ENCODE peak calls at places on chromosomes 11 and 22, in ten cellular contexts. One of them, this sample, is unnamed.

GRCh38 chr22:48417143-48418070 is 1410.3 kb downstream of the BRD1 start:
- DNase-seq in spleen: peak
- DNase-seq in upper lobe of left lung: no peak
- DNase-seq in body of pancreas: no peak
- DNase-seq in testis: no peak
- DNase-seq in IMR-90: no peak
- DNase-seq in ovary: no peak
- DNase-seq in HCT116: no peak
- DNase-seq in NB4: no peak
- DNase-seq in suprapubic skin: peak
- DNase-seq in this sample: no peak

GRCh38 chr22:37782340-37783168 is 25.2 kb upstream of the GCAT start:
- DNase-seq in suprapubic skin: no peak
- DNase-seq in IMR-90: peak
- DNase-seq in testis: no peak
- DNase-seq in ovary: no peak
- DNase-seq in HCT116: peak
- DNase-seq in spleen: no peak
- DNase-seq in upper lobe of left lung: no peak
- DNase-seq in body of pancreas: no peak
- DNase-seq in NB4: no peak
- DNase-seq in this sample: no peak

GRCh38 chr11:46049325-46049860 is 71.9 kb downstream of the PHF21A start:
- DNase-seq in body of pancreas: no peak
- DNase-seq in IMR-90: no peak
- DNase-seq in HCT116: no peak
- DNase-seq in suprapubic skin: no peak
- DNase-seq in NB4: no peak
- DNase-seq in ovary: no peak
- DNase-seq in testis: no peak
- DNase-seq in upper lobe of left lung: no peak
- DNase-seq in spleen: no peak
- DNase-seq in this sample: no peak

GRCh38 chr22:37326726-37327125 is 44.4 kb downstream of the CYTH4 start:
- DNase-seq in suprapubic skin: no peak
- DNase-seq in testis: no peak
- DNase-seq in ovary: no peak
- DNase-seq in spleen: no peak
- DNase-seq in body of pancreas: peak
- DNase-seq in IMR-90: no peak
- DNase-seq in upper lobe of left lung: peak
- DNase-seq in HCT116: no peak
- DNase-seq in NB4: no peak
- DNase-seq in this sample: no peak

GRCh38 chr22:40215266-40215665 is 37.5 kb downstream of the TNRC6B start:
- DNase-seq in suprapubic skin: peak
- DNase-seq in NB4: peak
- DNase-seq in HCT116: no peak
- DNase-seq in testis: no peak
- DNase-seq in spleen: no peak
- DNase-seq in ovary: no peak
- DNase-seq in IMR-90: no peak
- DNase-seq in upper lobe of left lung: peak
- DNase-seq in body of pancreas: peak
- DNase-seq in this sample: no peak

GRCh38 chr11:45285931-45286632 is at the start of gene SYT13:
- DNase-seq in spleen: no peak
- DNase-seq in ovary: no peak
- DNase-seq in testis: peak
- DNase-seq in IMR-90: no peak
- DNase-seq in NB4: no peak
- DNase-seq in HCT116: no peak
- DNase-seq in upper lobe of left lung: peak
- DNase-seq in suprapubic skin: no peak
- DNase-seq in body of pancreas: peak
- DNase-seq in this sample: no peak

GRCh38 chr11:101914737-101915426 is at the start of gene CEP126:
- DNase-seq in IMR-90: peak
- DNase-seq in NB4: peak
- DNase-seq in ovary: peak
- DNase-seq in body of pancreas: peak
- DNase-seq in suprapubic skin: peak
- DNase-seq in spleen: peak
- DNase-seq in upper lobe of left lung: peak
- DNase-seq in HCT116: peak
- DNase-seq in testis: peak
- DNase-seq in this sample: peak

GRCh38 chr22:23205330-23205729 is 25.0 kb downstream of the BCR start:
- DNase-seq in upper lobe of left lung: no peak
- DNase-seq in body of pancreas: no peak
- DNase-seq in HCT116: no peak
- DNase-seq in NB4: no peak
- DNase-seq in ovary: no peak
- DNase-seq in testis: peak
- DNase-seq in suprapubic skin: no peak
- DNase-seq in spleen: peak
- DNase-seq in IMR-90: no peak
- DNase-seq in this sample: no peak

GRCh38 chr22:17120281-17120680 is 879 bp downstream of the TMEM121B start:
- DNase-seq in suprapubic skin: no peak
- DNase-seq in HCT116: no peak
- DNase-seq in body of pancreas: peak
- DNase-seq in spleen: peak
- DNase-seq in upper lobe of left lung: peak
- DNase-seq in ovary: peak
- DNase-seq in NB4: peak
- DNase-seq in IMR-90: peak
- DNase-seq in testis: peak
- DNase-seq in this sample: no peak

GRCh38 chr22:46013460-46014416 is 36.8 kb upstream of the WNT7B start:
- DNase-seq in upper lobe of left lung: peak
- DNase-seq in body of pancreas: peak
- DNase-seq in spleen: peak
- DNase-seq in HCT116: peak
- DNase-seq in NB4: peak
- DNase-seq in testis: peak
- DNase-seq in ovary: peak
- DNase-seq in suprapubic skin: peak
- DNase-seq in IMR-90: peak
- DNase-seq in this sample: peak

GRCh38 chr11:5689551-5689983 is at the start of gene TRIM22:
- DNase-seq in body of pancreas: no peak
- DNase-seq in NB4: peak
- DNase-seq in HCT116: no peak
- DNase-seq in suprapubic skin: no peak
- DNase-seq in spleen: no peak
- DNase-seq in upper lobe of left lung: peak
- DNase-seq in ovary: peak
- DNase-seq in testis: peak
- DNase-seq in IMR-90: peak
- DNase-seq in this sample: no peak

GRCh38 chr11:95232666-95233065 is 1.7 kb upstream of the SESN3 start:
- DNase-seq in NB4: peak
- DNase-seq in testis: no peak
- DNase-seq in body of pancreas: no peak
- DNase-seq in upper lobe of left lung: no peak
- DNase-seq in IMR-90: no peak
- DNase-seq in HCT116: no peak
- DNase-seq in spleen: no peak
- DNase-seq in ovary: no peak
- DNase-seq in suprapubic skin: no peak
- DNase-seq in this sample: no peak

GRCh38 chr22:28930357-28931007 is 47.1 kb downstream of the ZNRF3 start:
- DNase-seq in upper lobe of left lung: no peak
- DNase-seq in body of pancreas: no peak
- DNase-seq in testis: no peak
- DNase-seq in NB4: no peak
- DNase-seq in HCT116: no peak
- DNase-seq in IMR-90: peak
- DNase-seq in suprapubic skin: no peak
- DNase-seq in ovary: no peak
- DNase-seq in spleen: no peak
- DNase-seq in this sample: no peak

GRCh38 chr11:17734418-17734911 is at the start of gene KCNC1:
- DNase-seq in spleen: peak
- DNase-seq in IMR-90: peak
- DNase-seq in suprapubic skin: peak
- DNase-seq in ovary: peak
- DNase-seq in HCT116: no peak
- DNase-seq in NB4: no peak
- DNase-seq in body of pancreas: peak
- DNase-seq in testis: peak
- DNase-seq in upper lobe of left lung: no peak
- DNase-seq in this sample: no peak

GRCh38 chr11:109306322-109306721 is 115.7 kb upstream of the C11orf87 start:
- DNase-seq in IMR-90: peak
- DNase-seq in spleen: no peak
- DNase-seq in NB4: no peak
- DNase-seq in ovary: no peak
- DNase-seq in testis: no peak
- DNase-seq in HCT116: no peak
- DNase-seq in suprapubic skin: no peak
- DNase-seq in body of pancreas: no peak
- DNase-seq in upper lobe of left lung: no peak
- DNase-seq in this sample: no peak

GRCh38 chr11:67563354-67564114 is 20.1 kb upstream of the GSTP1 start:
- DNase-seq in upper lobe of left lung: no peak
- DNase-seq in spleen: no peak
- DNase-seq in testis: peak
- DNase-seq in ovary: peak
- DNase-seq in HCT116: peak
- DNase-seq in NB4: no peak
- DNase-seq in suprapubic skin: no peak
- DNase-seq in body of pancreas: peak
- DNase-seq in IMR-90: peak
- DNase-seq in this sample: no peak
- H3K4me3 ChIP-seq in upper lobe of left lung: no peak
- H3K4me3 ChIP-seq in spleen: no peak
- H3K4me3 ChIP-seq in testis: no peak
- H3K4me3 ChIP-seq in ovary: no peak
- H3K4me3 ChIP-seq in HCT116: peak
- H3K4me3 ChIP-seq in NB4: no peak
- H3K4me3 ChIP-seq in suprapubic skin: no peak
- H3K4me3 ChIP-seq in body of pancreas: no peak
- H3K4me3 ChIP-seq in IMR-90: no peak
- H3K4me3 ChIP-seq in this sample: no peak

GRCh38 chr11:7020183-7020917 is at the start of the genes NLRP14 and ZNF214:
- DNase-seq in spleen: no peak
- DNase-seq in body of pancreas: peak
- DNase-seq in testis: peak
- DNase-seq in HCT116: peak
- DNase-seq in IMR-90: peak
- DNase-seq in ovary: peak
- DNase-seq in NB4: no peak
- DNase-seq in suprapubic skin: peak
- DNase-seq in upper lobe of left lung: peak
- DNase-seq in this sample: peak
- TF ChIP-seq POLR2A in spleen: no peak
- TF ChIP-seq POLR2A in body of pancreas: peak
- TF ChIP-seq POLR2A in testis: no peak
- TF ChIP-seq POLR2A in HCT116: no peak
- TF ChIP-seq POLR2A in IMR-90: peak
- TF ChIP-seq POLR2A in ovary: peak
- TF ChIP-seq POLR2A in NB4: no peak
- TF ChIP-seq POLR2A in suprapubic skin: no peak
- TF ChIP-seq POLR2A in upper lobe of left lung: no peak
- TF ChIP-seq POLR2A in this sample: no peak

GRCh38 chr11:43694477-43694876 is 13.9 kb downstream of the HSD17B12 start:
- DNase-seq in ovary: no peak
- DNase-seq in HCT116: no peak
- DNase-seq in spleen: no peak
- DNase-seq in testis: no peak
- DNase-seq in body of pancreas: no peak
- DNase-seq in upper lobe of left lung: no peak
- DNase-seq in NB4: no peak
- DNase-seq in IMR-90: no peak
- DNase-seq in suprapubic skin: no peak
- DNase-seq in this sample: no peak

GRCh38 chr11:43699879-43700278 is 19.3 kb downstream of the HSD17B12 start:
- DNase-seq in HCT116: no peak
- DNase-seq in body of pancreas: no peak
- DNase-seq in NB4: no peak
- DNase-seq in spleen: no peak
- DNase-seq in suprapubic skin: no peak
- DNase-seq in upper lobe of left lung: no peak
- DNase-seq in IMR-90: no peak
- DNase-seq in testis: no peak
- DNase-seq in ovary: no peak
- DNase-seq in this sample: no peak

GRCh38 chr11:43693069-43693468 is 12.5 kb downstream of the HSD17B12 start:
- DNase-seq in upper lobe of left lung: no peak
- DNase-seq in testis: no peak
- DNase-seq in body of pancreas: no peak
- DNase-seq in HCT116: no peak
- DNase-seq in ovary: no peak
- DNase-seq in NB4: no peak
- DNase-seq in IMR-90: no peak
- DNase-seq in suprapubic skin: no peak
- DNase-seq in spleen: no peak
- DNase-seq in this sample: no peak

GRCh38 chr11:43693731-43694130 is 13.2 kb downstream of the HSD17B12 start:
- DNase-seq in NB4: no peak
- DNase-seq in body of pancreas: no peak
- DNase-seq in ovary: no peak
- DNase-seq in suprapubic skin: no peak
- DNase-seq in HCT116: no peak
- DNase-seq in IMR-90: no peak
- DNase-seq in spleen: no peak
- DNase-seq in upper lobe of left lung: no peak
- DNase-seq in testis: no peak
- DNase-seq in this sample: no peak

DNA sequence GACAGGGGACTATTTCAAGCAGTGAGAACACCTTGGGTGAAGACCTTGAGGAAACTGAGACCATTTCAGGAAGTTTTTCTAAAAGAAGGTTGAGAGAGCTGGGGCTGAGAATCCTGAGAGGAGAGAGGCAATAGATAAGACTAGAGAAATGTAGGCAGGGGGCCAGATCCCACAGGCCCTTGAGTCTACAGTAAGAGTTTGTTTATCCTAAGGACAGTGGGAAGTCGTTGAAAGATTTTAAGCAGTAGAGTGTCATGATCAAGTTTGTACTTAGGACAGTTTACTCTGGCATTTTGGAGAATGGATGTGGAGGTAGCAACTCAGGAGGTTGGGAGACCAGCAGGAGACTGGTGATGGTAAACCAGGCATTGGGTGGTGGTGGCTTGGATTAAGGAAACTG is 17.1 kb downstream of the HSD17B12 start:
- DNase-seq in testis: no peak
- DNase-seq in spleen: no peak
- DNase-seq in HCT116: no peak
- DNase-seq in IMR-90: peak
- DNase-seq in ovary: no peak
- DNase-seq in body of pancreas: no peak
- DNase-seq in NB4: no peak
- DNase-seq in suprapubic skin: no peak
- DNase-seq in upper lobe of left lung: no peak
- DNase-seq in this sample: no peak
- TF ChIP-seq CTCF in testis: no peak
- TF ChIP-seq CTCF in spleen: no peak
- TF ChIP-seq CTCF in HCT116: no peak
- TF ChIP-seq CTCF in IMR-90: no peak
- TF ChIP-seq CTCF in ovary: no peak
- TF ChIP-seq CTCF in body of pancreas: no peak
- TF ChIP-seq CTCF in NB4: no peak
- TF ChIP-seq CTCF in suprapubic skin: no peak
- TF ChIP-seq CTCF in upper lobe of left lung: no peak
- TF ChIP-seq CTCF in this sample: no peak

GRCh38 chr22:44648821-44649566 is 53.0 kb upstream of the PRR5 start:
- DNase-seq in upper lobe of left lung: no peak
- DNase-seq in spleen: peak
- DNase-seq in body of pancreas: no peak
- DNase-seq in suprapubic skin: peak
- DNase-seq in testis: no peak
- DNase-seq in IMR-90: peak
- DNase-seq in NB4: no peak
- DNase-seq in HCT116: no peak
- DNase-seq in ovary: no peak
- DNase-seq in this sample: peak
- H3K4me3 ChIP-seq in upper lobe of left lung: no peak
- H3K4me3 ChIP-seq in spleen: no peak
- H3K4me3 ChIP-seq in body of pancreas: no peak
- H3K4me3 ChIP-seq in suprapubic skin: peak
- H3K4me3 ChIP-seq in testis: no peak
- H3K4me3 ChIP-seq in IMR-90: no peak
- H3K4me3 ChIP-seq in NB4: no peak
- H3K4me3 ChIP-seq in HCT116: no peak
- H3K4me3 ChIP-seq in ovary: no peak
- H3K4me3 ChIP-seq in this sample: no peak